ENCODE peak calls at places on chromosome 14, in five cellular contexts. X, H, N, R and C are unnamed samples.
A peak's percentile ranks its signal among the peaks of the same experiment; 100 is the strongest.

GRCh38 chr14:26394114-26394855 is 203.5 kb downstream of the NOVA1 start:
- DNase-seq in X (no peak), H (no peak), N (no peak), R (peak; percentile 68), C (no peak)

GRCh38 chr14:51157012-51157411 is 62.1 kb upstream of the TRIM9 start:
- DNase-seq in X (no peak), H (peak; percentile 30), N (no peak), R (peak; percentile 38), C (no peak)

GRCh38 chr14:59301354-59301753 is 112.9 kb downstream of the DAAM1 start:
- DNase-seq in X (no peak), H (no peak), N (no peak), R (no peak), C (peak; percentile 31)

GRCh38 chr14:73007835-73008234 is 19.1 kb downstream of the ZFYVE1 start:
- DNase-seq in X (no peak), H (no peak), N (no peak), R (no peak), C (no peak)

GRCh38 chr14:60206249-60206670 is 41.1 kb upstream of the DHRS7 start:
- DNase-seq in X (no peak), H (no peak), N (no peak), R (no peak), C (no peak)

GRCh38 chr14:68359862-68360552 is 432.9 kb downstream of the ZFP36L1 start:
- DNase-seq in X (no peak), H (peak; percentile 78), N (peak; percentile 32), R (peak; percentile 81), C (no peak)

GRCh38 chr14:24215495-24216344 is at the start of gene MDP1:
- DNase-seq in X (peak; percentile 76), H (peak; percentile 90), N (peak; percentile 89), R (peak; percentile 81), C (peak; percentile 91)

GRCh38 chr14:40093800-40094199 is 661.6 kb upstream of the FBXO33 start:
- DNase-seq in X (no peak), H (no peak), N (no peak), R (no peak), C (no peak)

GRCh38 chr14:23117371-23118020 is 1.6 kb downstream of the CEBPE start:
- DNase-seq in X (no peak), H (no peak), N (no peak), R (no peak), C (no peak)

GRCh38 chr14:69153848-69154208 is 909 bp upstream of the DCAF5 start:
- DNase-seq in X (no peak), H (peak; percentile 9), N (peak; percentile 50), R (peak; percentile 47), C (no peak)

GRCh38 chr14:35553808-35554207 is 19.8 kb downstream of the INSM2 start:
- DNase-seq in X (no peak), H (no peak), N (no peak), R (peak; percentile 77), C (no peak)

GRCh38 chr14:32607399-32607798 is 278.3 kb downstream of the AKAP6 start:
- DNase-seq in X (no peak), H (no peak), N (no peak), R (peak; percentile 35), C (no peak)

GRCh38 chr14:26444745-26445144 is 153.1 kb downstream of the NOVA1 start:
- DNase-seq in X (peak; percentile 29), H (no peak), N (no peak), R (peak; percentile 31), C (no peak)

GRCh38 chr14:101224356-101225115 is 321.0 kb upstream of the RTL1 start:
- DNase-seq in X (no peak), H (no peak), N (no peak), R (no peak), C (no peak)

GRCh38 chr14:22194669-22195068 is 394.4 kb downstream of the DAD1 start:
- DNase-seq in X (no peak), H (no peak), N (no peak), R (no peak), C (no peak)

GRCh38 chr14:95047754-95048153 is 109.6 kb downstream of the DICER1 start:
- DNase-seq in X (no peak), H (no peak), N (no peak), R (no peak), C (no peak)

GRCh38 chr14:42911642-42912041 is 1305.0 kb downstream of the LRFN5 start:
- DNase-seq in X (no peak), H (peak; percentile 2), N (no peak), R (peak; percentile 26), C (no peak)

GRCh38 chr14:100278702-100279101 is 27.5 kb downstream of the SLC25A29 start:
- DNase-seq in X (no peak), H (no peak), N (peak; percentile 20), R (peak; percentile 60), C (peak; percentile 39)

GRCh38 chr14:38404616-38405015 is 148.7 kb upstream of the CLEC14A start:
- DNase-seq in X (no peak), H (no peak), N (no peak), R (peak; percentile 52), C (no peak)

GRCh38 chr14:101196051-101196450 is 292.5 kb upstream of the RTL1 start:
- DNase-seq in X (no peak), H (no peak), N (no peak), R (no peak), C (no peak)

GRCh38 chr14:37550511-37550910 is 44.5 kb downstream of the FOXA1 start:
- DNase-seq in X (no peak), H (no peak), N (no peak), R (peak; percentile 70), C (no peak)

GRCh38 chr14:70303528-70304293 is 55.8 kb downstream of the COX16 start:
- DNase-seq in X (no peak), H (no peak), N (no peak), R (no peak), C (no peak)

GRCh38 chr14:94390372-94391086 is 2.1 kb upstream of the SERPINA1 start:
- DNase-seq in X (no peak), H (no peak), N (peak; percentile 43), R (no peak), C (no peak)

GRCh38 chr14:36647827-36648753 is 13.6 kb upstream of the PAX9 start:
- DNase-seq in X (peak; percentile 56), H (peak; percentile 69), N (no peak), R (peak; percentile 26), C (peak; percentile 10)

GRCh38 chr14:52266782-52267181 is 716 bp upstream of the PTGDR start:
- DNase-seq in X (no peak), H (no peak), N (no peak), R (peak; percentile 87), C (no peak)

GRCh38 chr14:92880351-92880750 is 42.6 kb upstream of the CHGA start:
- DNase-seq in X (no peak), H (no peak), N (no peak), R (no peak), C (no peak)

GRCh38 chr14:56274556-56274955 is 156.3 kb downstream of the PELI2 start:
- DNase-seq in X (no peak), H (no peak), N (no peak), R (peak; percentile 30), C (no peak)

GRCh38 chr14:91732859-91733477 is 1.1 kb upstream of the CATSPERB start:
- DNase-seq in X (no peak), H (peak; percentile 22), N (no peak), R (peak; percentile 43), C (no peak)

GRCh38 chr14:46053221-46053620 is 598.4 kb downstream of the RPL10L start:
- DNase-seq in X (no peak), H (no peak), N (no peak), R (no peak), C (no peak)

GRCh38 chr14:106843951-106844483 is 1317.6 kb downstream of the TMEM121 start:
- DNase-seq in X (no peak), H (no peak), N (no peak), R (no peak), C (peak; percentile 36)

GRCh38 chr14:106844608-106845285 is 1318.4 kb downstream of the TMEM121 start:
- DNase-seq in X (no peak), H (peak; percentile 58), N (peak; percentile 54), R (no peak), C (peak; percentile 77)

GRCh38 chr14:106841701-106842100 is 1315.3 kb downstream of the TMEM121 start:
- DNase-seq in X (no peak), H (no peak), N (peak; percentile 74), R (no peak), C (no peak)

GRCh38 chr14:106842687-106843086 is 1316.3 kb downstream of the TMEM121 start:
- DNase-seq in X (no peak), H (peak; percentile 56), N (no peak), R (no peak), C (no peak)

GRCh38 chr14:106843376-106843775 is 1317.0 kb downstream of the TMEM121 start:
- DNase-seq in X (no peak), H (no peak), N (no peak), R (no peak), C (no peak)
- TF ChIP-seq CTCF in X (no peak), H (no peak), N (no peak), R (no peak), C (peak; percentile 24)

DNA sequence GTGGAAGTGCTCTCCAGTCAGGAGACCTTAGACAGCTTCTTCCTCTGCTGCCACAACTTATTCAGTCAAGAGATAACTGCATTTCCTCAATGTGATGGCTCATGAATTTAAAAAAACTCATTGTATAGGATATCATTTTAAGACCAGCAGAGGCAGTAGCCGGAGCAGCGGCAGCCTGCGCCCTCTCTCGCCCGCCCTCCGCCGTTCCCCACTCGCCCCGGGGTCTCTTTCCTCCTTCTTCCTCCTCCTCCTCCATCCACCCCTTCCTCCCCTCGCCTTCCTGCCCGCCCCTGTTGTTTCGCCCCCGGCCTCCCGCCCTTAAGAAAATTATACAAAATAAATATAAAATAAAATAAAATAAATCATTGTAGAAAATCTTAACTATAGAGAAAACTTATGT is 687.6 kb downstream of the FLRT2 start:
- DNase-seq in X (no peak), H (no peak), N (no peak), R (no peak), C (no peak)
- TF ChIP-seq CTCF in X (no peak), H (no peak), N (no peak), R (no peak), C (no peak)

GRCh38 chr14:105470812-105471771 is 3.5 kb upstream of the CRIP2 start:
- DNase-seq in X (peak; percentile 49), H (no peak), N (no peak), R (no peak), C (no peak)
- TF ChIP-seq CTCF in X (peak; percentile 55), H (no peak), N (no peak), R (no peak), C (no peak)

GRCh38 chr14:63308723-63309317 is 9.9 kb downstream of the GPHB5 start:
- DNase-seq in X (peak; percentile 41), H (peak; percentile 35), N (no peak), R (peak; percentile 31), C (peak; percentile 22)
- TF ChIP-seq CTCF in X (peak; percentile 44), H (peak; percentile 48), N (no peak), R (peak; percentile 64), C (peak; percentile 45)

DNA sequence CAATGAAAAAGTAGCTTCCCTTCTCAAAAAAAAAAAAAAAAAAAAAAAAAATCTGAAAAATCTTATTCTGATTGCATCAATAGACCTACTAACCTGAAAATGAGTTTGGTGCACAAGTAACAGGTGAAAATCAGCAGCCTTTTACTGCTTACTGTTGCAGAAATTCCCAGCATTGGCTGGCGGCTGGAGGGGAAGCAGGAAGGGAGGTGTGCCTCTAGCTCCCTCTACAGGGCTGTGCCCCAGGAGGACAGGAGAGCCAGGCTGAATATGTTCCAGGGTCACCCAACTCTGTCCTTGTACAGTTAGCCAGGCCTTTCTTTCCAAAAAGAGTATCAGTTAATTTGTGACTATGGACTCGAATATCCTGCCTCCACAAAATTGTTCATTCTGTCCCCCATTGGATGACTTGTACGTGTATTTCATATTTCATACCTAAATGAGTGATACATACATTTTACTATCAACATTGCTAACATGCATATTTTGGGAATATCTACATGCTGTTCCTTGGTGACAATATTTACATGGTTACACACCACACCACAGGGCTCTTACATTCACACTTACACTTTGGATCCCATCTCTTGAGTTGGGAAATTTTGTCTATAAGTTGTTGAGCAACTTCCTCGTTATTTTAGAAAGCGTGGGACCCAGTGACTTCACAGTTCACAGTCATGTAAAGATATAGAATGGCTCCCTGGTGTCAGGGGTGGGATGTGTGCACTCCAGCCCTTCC is 124.8 kb downstream of the SAMD4A start:
- DNase-seq in X (peak; percentile 78), H (peak; percentile 73), N (peak; percentile 92), R (peak; percentile 78), C (peak; percentile 48)
- TF ChIP-seq CTCF in X (peak; percentile 62), H (peak; percentile 85), N (peak; percentile 90), R (peak; percentile 96), C (peak; percentile 87)